ENCODE peak calls at places on chromosomes 5 and 9, in seven cellular contexts. Y, K, C, Q, G, F and Z are unnamed samples.

GRCh38 chr5:177086918-177087706 is 397 bp downstream of the FGFR4 start:
- DNase-seq in Y (peak), K (peak), C (peak), Q (no peak), G (peak), F (peak), Z (no peak)

GRCh38 chr9:89917861-89918260 is 313.0 kb downstream of the GADD45G start:
- DNase-seq in Y (no peak), K (no peak), C (no peak), Q (no peak), G (no peak), F (no peak), Z (no peak)

GRCh38 chr5:501040-501832 is 23.0 kb downstream of the SLC9A3 start:
- DNase-seq in Y (no peak), K (no peak), C (no peak), Q (no peak), G (no peak), F (no peak), Z (no peak)

GRCh38 chr9:107847977-107848376 is 358.4 kb upstream of the KLF4 start:
- DNase-seq in Y (peak), K (no peak), C (no peak), Q (no peak), G (no peak), F (no peak), Z (no peak)

GRCh38 chr9:133703571-133704399 is 34.4 kb downstream of the SARDH start:
- DNase-seq in Y (no peak), K (peak), C (no peak), Q (no peak), G (no peak), F (no peak), Z (no peak)

GRCh38 chr5:124678992-124679519 is 67.4 kb downstream of the ZNF608 start:
- DNase-seq in Y (no peak), K (no peak), C (no peak), Q (no peak), G (no peak), F (no peak), Z (no peak)

GRCh38 chr5:9335754-9336495 is 209.9 kb downstream of the SEMA5A start:
- DNase-seq in Y (no peak), K (no peak), C (no peak), Q (no peak), G (no peak), F (no peak), Z (no peak)

GRCh38 chr5:51997908-51998307 is 614.7 kb downstream of the ISL1 start:
- DNase-seq in Y (no peak), K (no peak), C (no peak), Q (no peak), G (no peak), F (no peak), Z (no peak)